ENCODE peak calls at places on chromosomes 7 and 10, in seven cellular contexts. X is myocyte, U is T-cell, M is HEK293T, O is NCI-H446, T is NCI-H1105, P is neural progenitor cell. N is an unnamed sample.

GRCh38 chr7:45070254-45070642 is 18.5 kb downstream of the NACAD start:
- DNase-seq in T (no peak), X (peak), P (no peak), M (no peak), U (no peak), O (no peak), N (no peak)

GRCh38 chr10:87733081-87733480 is 73.4 kb downstream of the PAPSS2 start:
- DNase-seq in P (no peak), U (no peak), M (no peak), T (no peak), X (no peak), O (no peak), N (no peak)

GRCh38 chr10:14296081-14296709 is 34.5 kb downstream of the FRMD4A start:
- DNase-seq in T (no peak), M (no peak), X (peak), P (no peak), U (no peak), O (no peak), N (no peak)

GRCh38 chr10:4242561-4243035 is 457.6 kb upstream of the KLF6 start:
- DNase-seq in P (peak), X (peak), U (no peak), O (no peak), M (no peak), T (no peak), N (no peak)

GRCh38 chr7:136870799-136871487 is 2.5 kb downstream of the CHRM2 start:
- DNase-seq in M (no peak), T (no peak), X (peak), U (no peak), O (no peak), P (peak), N (no peak)

GRCh38 chr10:52568309-52568708 is 204.3 kb downstream of the MBL2 start:
- DNase-seq in T (no peak), P (no peak), X (no peak), U (no peak), O (no peak), M (no peak), N (no peak)

GRCh38 chr10:10798543-10799192 is 219.0 kb upstream of the CELF2 start:
- DNase-seq in T (no peak), M (no peak), U (no peak), X (no peak), O (no peak), P (peak), N (no peak)

GRCh38 chr10:4941540-4942330 is 21.5 kb upstream of the AKR1C1 start:
- DNase-seq in O (no peak), M (no peak), T (no peak), P (no peak), U (no peak), X (peak), N (no peak)

GRCh38 chr10:62813981-62814380 is 2.2 kb downstream of the EGR2 start:
- DNase-seq in O (no peak), P (no peak), U (no peak), M (no peak), X (no peak), T (no peak), N (no peak)

GRCh38 chr7:129281163-129281562 is 56.3 kb downstream of the AHCYL2 start:
- DNase-seq in M (no peak), U (no peak), T (no peak), P (no peak), X (no peak), O (no peak), N (no peak)

GRCh38 chr10:86967481-86967941 is 771 bp upstream of the ADIRF start:
- DNase-seq in M (no peak), T (no peak), P (no peak), O (no peak), X (no peak), U (no peak), N (no peak)

GRCh38 chr10:21363087-21363752 is 162.3 kb downstream of the SKIDA1 start:
- DNase-seq in M (no peak), U (no peak), T (no peak), O (no peak), P (no peak), X (no peak), N (no peak)

GRCh38 chr10:123135415-123136141 is at the start of gene HMX3:
- DNase-seq in O (no peak), M (peak), X (peak), U (peak), T (peak), P (peak), N (peak)

GRCh38 chr7:35035511-35035921 is 1.8 kb downstream of the DPY19L1 start:
- DNase-seq in P (peak), O (no peak), X (peak), M (peak), U (peak), T (no peak), N (no peak)

GRCh38 chr10:127458829-127459228 is 90.3 kb upstream of the NPS start:
- DNase-seq in M (no peak), O (no peak), P (no peak), T (no peak), X (no peak), U (no peak), N (no peak)

GRCh38 chr7:32522746-32523145 is 27.5 kb downstream of the AVL9 start:
- DNase-seq in O (no peak), M (no peak), U (no peak), T (no peak), P (no peak), X (no peak), N (no peak)

GRCh38 chr10:50316695-50317648 is 65.7 kb upstream of the ASAH2 start:
- DNase-seq in O (no peak), M (no peak), U (no peak), T (no peak), P (no peak), X (no peak), N (no peak)

GRCh38 chr10:98427011-98427515 is 12.1 kb upstream of the PYROXD2 start:
- DNase-seq in X (no peak), U (no peak), T (no peak), O (no peak), P (no peak), M (no peak), N (no peak)

GRCh38 chr10:106401161-106401560 is 763.3 kb downstream of the SORCS1 start:
- DNase-seq in M (no peak), O (no peak), T (no peak), U (no peak), P (no peak), X (no peak), N (no peak)

GRCh38 chr10:28715757-28716156 is 38.4 kb downstream of the BAMBI start:
- DNase-seq in T (no peak), O (no peak), U (no peak), P (no peak), M (no peak), X (no peak), N (no peak)

GRCh38 chr7:141701489-141702046 is 398 bp downstream of the DENND11 start:
- DNase-seq in M (peak), T (peak), O (no peak), X (peak), U (peak), P (peak), N (peak)

GRCh38 chr7:25835191-25835590 is 316.8 kb upstream of the NFE2L3 start:
- DNase-seq in U (no peak), O (no peak), T (no peak), M (no peak), P (no peak), X (peak), N (no peak)

GRCh38 chr10:99917963-99918825 is 91.6 kb downstream of the DNMBP start:
- DNase-seq in O (peak), X (peak), M (peak), U (no peak), T (no peak), P (peak), N (no peak)

GRCh38 chr10:77869626-77870420 is 56.7 kb downstream of the DLG5 start:
- DNase-seq in U (no peak), T (no peak), P (no peak), O (no peak), X (no peak), M (no peak), N (no peak)

GRCh38 chr10:80457554-80458262 is 3.6 kb downstream of the TSPAN14 start:
- DNase-seq in O (no peak), M (no peak), X (no peak), P (peak), T (no peak), U (no peak), N (no peak)

GRCh38 chr7:158728911-158729645 is 24.5 kb upstream of the NCAPG2 start:
- DNase-seq in U (no peak), T (no peak), M (no peak), X (no peak), O (no peak), P (no peak), N (no peak)